ENCODE peak calls at places on chromosome 4, in four cellular contexts. J is prostate gland, Y is GM12891, W is K562. S is an unnamed sample.

GRCh38 chr4:182679531-182679930 is 237.7 kb downstream of the DCTD start:
- DNase-seq in J (no peak), Y (no peak), W (no peak), S (no peak)

GRCh38 chr4:25532579-25532978 is 123.1 kb upstream of the SLC34A2 start:
- DNase-seq in J (no peak), Y (no peak), W (no peak), S (no peak)

GRCh38 chr4:113311047-113311446 is 261.6 kb downstream of the ANK2 start:
- DNase-seq in J (no peak), Y (no peak), W (no peak), S (no peak)

GRCh38 chr4:166077782-166078181 is 204.7 kb downstream of the TLL1 start:
- DNase-seq in J (no peak), Y (no peak), W (no peak), S (no peak)

GRCh38 chr4:81352476-81352875 is 119.2 kb downstream of the RASGEF1B start:
- DNase-seq in J (no peak), Y (no peak), W (no peak), S (no peak)

GRCh38 chr4:141807501-141807900 is 171.1 kb downstream of the IL15 start:
- DNase-seq in J (no peak), Y (no peak), W (no peak), S (no peak)

GRCh38 chr4:124945422-124945821 is 232.9 kb upstream of the ANKRD50 start:
- DNase-seq in J (no peak), Y (no peak), W (no peak), S (no peak)

GRCh38 chr4:5370286-5370685 is 319.0 kb downstream of the STK32B start:
- DNase-seq in J (no peak), Y (no peak), W (no peak), S (no peak)

GRCh38 chr4:52751349-52751911 is at the start of gene ERVMER34-1:
- DNase-seq in J (peak), Y (no peak), W (peak), S (no peak)

GRCh38 chr4:53189011-53189410 is 176.8 kb downstream of the SCFD2 start:
- DNase-seq in J (no peak), Y (no peak), W (no peak), S (no peak)

GRCh38 chr4:8070751-8071718 is 87.6 kb downstream of the ABLIM2 start:
- DNase-seq in J (no peak), Y (no peak), W (no peak), S (no peak)

GRCh38 chr4:40909363-40909876 is 159.7 kb downstream of the NSUN7 start:
- DNase-seq in J (no peak), Y (no peak), W (no peak), S (no peak)

GRCh38 chr4:169439244-169439643 is 168.5 kb upstream of the SH3RF1 start:
- DNase-seq in J (no peak), Y (no peak), W (no peak), S (no peak)

GRCh38 chr4:100742045-100742444 is 224.2 kb upstream of the EMCN start:
- DNase-seq in J (no peak), Y (no peak), W (peak), S (no peak)

GRCh38 chr4:36165256-36166005 is 78.9 kb downstream of the ARAP2 start:
- DNase-seq in J (no peak), Y (no peak), W (no peak), S (peak)

GRCh38 chr4:3375688-3376087 is 66.1 kb upstream of the HGFAC start:
- DNase-seq in J (no peak), Y (no peak), W (no peak), S (no peak)

GRCh38 chr4:136395212-136395722 is 1137.0 kb downstream of the PCDH18 start:
- DNase-seq in J (no peak), Y (no peak), W (no peak), S (no peak)

GRCh38 chr4:23235613-23236390 is 543.1 kb downstream of the GBA3 start:
- DNase-seq in J (no peak), Y (no peak), W (no peak), S (no peak)

DNA sequence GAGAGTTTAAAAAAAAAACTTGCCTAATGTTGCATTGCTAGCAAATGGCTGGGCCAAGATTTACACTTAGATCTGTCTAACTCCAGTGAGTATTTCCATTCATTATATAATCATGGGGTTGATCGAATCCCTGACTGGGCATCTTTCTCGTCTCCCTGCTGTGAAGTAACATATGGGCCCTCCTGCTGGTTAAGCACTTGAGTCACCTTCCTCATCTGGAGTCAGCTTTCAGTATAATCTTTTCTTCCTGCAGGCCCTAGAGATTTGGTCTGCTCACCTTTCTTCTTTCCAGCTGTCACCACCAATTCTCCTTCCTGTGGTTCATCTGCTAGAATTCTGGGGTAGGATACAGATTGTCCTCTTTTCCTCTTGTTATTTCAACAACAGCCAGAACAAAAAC is 41.6 kb downstream of the TIGD2 start:
- DNase-seq in J (no peak), Y (no peak), W (no peak), S (peak)
- TF ChIP-seq POLR2AphosphoS5 in J (no peak), Y (no peak), W (no peak), S (no peak)

GRCh38 chr4:184968784-184969201 is 49.5 kb upstream of the HELT start:
- DNase-seq in J (peak), Y (no peak), W (no peak), S (no peak)

GRCh38 chr4:184969610-184970009 is 48.7 kb upstream of the HELT start:
- DNase-seq in J (no peak), Y (no peak), W (no peak), S (no peak)

GRCh38 chr4:184978211-184978610 is 40.1 kb upstream of the HELT start:
- DNase-seq in J (no peak), Y (no peak), W (no peak), S (no peak)

GRCh38 chr4:184977747-184978146 is 40.5 kb upstream of the HELT start:
- DNase-seq in J (no peak), Y (no peak), W (no peak), S (no peak)

GRCh38 chr4:184972996-184973395 is 45.3 kb upstream of the HELT start:
- DNase-seq in J (no peak), Y (no peak), W (no peak), S (no peak)
- TF ChIP-seq POLR2AphosphoS5 in J (no peak), Y (no peak), W (no peak), S (no peak)

GRCh38 chr4:1010522-1011021 is 854 bp upstream of the FGFRL1 start:
- DNase-seq in J (peak), Y (no peak), W (peak), S (no peak)
- TF ChIP-seq POLR2AphosphoS5 in J (peak), Y (no peak), W (no peak), S (no peak)

GRCh38 chr4:157992038-157992706 is 180.7 kb downstream of the GASK1B start:
- DNase-seq in J (peak), Y (no peak), W (peak), S (no peak)
- TF ChIP-seq POLR2AphosphoS5 in J (peak), Y (no peak), W (no peak), S (no peak)

DNA sequence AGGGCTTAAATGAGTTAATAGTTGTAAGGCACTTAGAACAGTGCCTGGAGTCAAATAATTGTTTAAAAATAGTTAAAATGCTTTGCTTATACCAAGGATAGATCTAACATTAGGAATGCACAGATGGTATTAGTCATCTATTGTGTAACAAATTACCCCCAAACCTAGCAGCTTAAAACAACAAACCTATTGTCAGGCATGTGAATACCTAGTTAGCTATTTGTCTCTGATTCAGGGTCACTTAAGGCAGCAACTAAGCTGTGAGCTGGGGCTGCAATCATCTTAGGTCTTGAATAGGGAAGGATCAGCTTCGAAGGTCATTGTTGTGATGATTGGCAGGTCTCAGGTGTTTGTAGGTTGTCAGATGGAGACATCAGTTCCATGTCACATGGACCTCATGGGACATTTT is 42.4 kb upstream of the AGA start:
- DNase-seq in J (no peak), Y (no peak), W (no peak), S (no peak)
- TF ChIP-seq POLR2AphosphoS5 in J (no peak), Y (no peak), W (no peak), S (no peak)

S was measured in SK-N-MC.